ENCODE peak calls at places on chromosomes 12 and 14, in five cellular contexts. K is tibial nerve, R is IMR-90, G is heart left ventricle, O is right lobe of liver. Q is an unnamed sample. For H3K27me3, the result is how much of the 10 kb centered on the place peaks cover.

GRCh38 chr14:99531221-99532096 is 50.2 kb downstream of the CCNK start:
- DNase-seq in K (no peak), G (no peak), R (peak), O (no peak), Q (no peak)

GRCh38 chr12:87157791-87158190 is 871.4 kb downstream of the C12orf50 start:
- DNase-seq in K (no peak), O (no peak), R (peak), G (no peak), Q (no peak)

GRCh38 chr12:39375206-39375808 is 67.6 kb downstream of the KIF21A start:
- DNase-seq in R (no peak), O (no peak), G (no peak), K (no peak), Q (no peak)

GRCh38 chr14:34498684-34499412 is 36.8 kb upstream of the SPTSSA start:
- DNase-seq in K (no peak), O (no peak), G (no peak), R (peak), Q (no peak)

GRCh38 chr12:32765906-32766305 is 10.2 kb upstream of the YARS2 start:
- DNase-seq in O (no peak), K (peak), G (no peak), R (no peak), Q (no peak)

GRCh38 chr14:24249230-24250021 is 7.0 kb upstream of the TINF2 start:
- DNase-seq in K (no peak), O (no peak), G (no peak), R (no peak), Q (peak)

GRCh38 chr12:129351481-129351880 is 498.2 kb downstream of the GLT1D1 start:
- DNase-seq in R (no peak), G (no peak), K (no peak), O (no peak), Q (no peak)

GRCh38 chr14:106530031-106530422 is 1003.6 kb downstream of the TMEM121 start:
- DNase-seq in R (no peak), K (no peak), G (no peak), O (no peak), Q (no peak)

GRCh38 chr12:127306604-127307215 is 960.3 kb upstream of the TMEM132C start:
- DNase-seq in R (no peak), O (no peak), K (no peak), G (no peak), Q (no peak)

GRCh38 chr12:129885287-129885686 is 18.5 kb downstream of the TMEM132D start:
- DNase-seq in O (no peak), K (no peak), R (no peak), G (no peak), Q (no peak)

GRCh38 chr12:49824886-49825285 is 3.3 kb downstream of the NCKAP5L start:
- DNase-seq in K (no peak), O (no peak), R (peak), G (no peak), Q (peak)

GRCh38 chr14:32702571-32702970 is 236.1 kb upstream of the NPAS3 start:
- DNase-seq in K (peak), O (no peak), G (peak), R (no peak), Q (no peak)

GRCh38 chr14:87810711-87811110 is 182.3 kb downstream of the GALC start:
- DNase-seq in R (no peak), G (no peak), O (no peak), K (no peak), Q (no peak)

GRCh38 chr14:92651793-92652382 is 96.5 kb downstream of the LGMN start:
- DNase-seq in G (peak), R (no peak), K (peak), O (peak), Q (peak)

GRCh38 chr14:33642641-33643342 is 308.1 kb downstream of the EGLN3 start:
- DNase-seq in R (no peak), G (no peak), K (no peak), O (no peak), Q (no peak)

GRCh38 chr14:101228949-101229541 is 325.5 kb upstream of the RTL1 start:
- DNase-seq in G (no peak), O (peak), K (no peak), R (no peak), Q (no peak)

GRCh38 chr12:25811656-25812126 is 146.8 kb upstream of the RASSF8 start:
- DNase-seq in O (no peak), G (no peak), K (no peak), R (peak), Q (no peak)

GRCh38 chr14:97179573-97179972 is 382.4 kb downstream of the VRK1 start:
- DNase-seq in G (no peak), R (no peak), K (no peak), O (no peak), Q (no peak)

GRCh38 chr12:107385518-107385917 is 292.2 kb upstream of the CRY1 start:
- DNase-seq in G (no peak), K (no peak), O (no peak), R (no peak), Q (no peak)

GRCh38 chr14:36807727-36808126 is 146.1 kb downstream of the PAX9 start:
- DNase-seq in G (no peak), K (no peak), O (no peak), R (no peak), Q (no peak)

GRCh38 chr12:116529048-116529447 is 30.1 kb upstream of the MAP1LC3B2 start:
- DNase-seq in R (peak), O (no peak), G (no peak), K (no peak), Q (no peak)

GRCh38 chr12:111447571-111448265 is 42.0 kb downstream of the SH2B3 start:
- DNase-seq in O (peak), G (no peak), R (no peak), K (no peak), Q (no peak)

GRCh38 chr14:75514673-75515630 is 7.3 kb upstream of the BATF start:
- DNase-seq in K (no peak), R (peak), O (no peak), G (no peak), Q (peak)

GRCh38 chr12:3333583-3333982 is 157.4 kb upstream of the PRMT8 start:
- DNase-seq in R (no peak), O (no peak), G (peak), K (no peak), Q (no peak)

GRCh38 chr14:96097752-96098151 is 58.6 kb downstream of the C14orf132 start:
- DNase-seq in G (no peak), O (peak), R (no peak), K (no peak), Q (no peak)

GRCh38 chr12:93664573-93665138 is 12.5 kb upstream of the CRADD start:
- DNase-seq in R (peak), O (no peak), K (no peak), G (no peak), Q (no peak)

DNA sequence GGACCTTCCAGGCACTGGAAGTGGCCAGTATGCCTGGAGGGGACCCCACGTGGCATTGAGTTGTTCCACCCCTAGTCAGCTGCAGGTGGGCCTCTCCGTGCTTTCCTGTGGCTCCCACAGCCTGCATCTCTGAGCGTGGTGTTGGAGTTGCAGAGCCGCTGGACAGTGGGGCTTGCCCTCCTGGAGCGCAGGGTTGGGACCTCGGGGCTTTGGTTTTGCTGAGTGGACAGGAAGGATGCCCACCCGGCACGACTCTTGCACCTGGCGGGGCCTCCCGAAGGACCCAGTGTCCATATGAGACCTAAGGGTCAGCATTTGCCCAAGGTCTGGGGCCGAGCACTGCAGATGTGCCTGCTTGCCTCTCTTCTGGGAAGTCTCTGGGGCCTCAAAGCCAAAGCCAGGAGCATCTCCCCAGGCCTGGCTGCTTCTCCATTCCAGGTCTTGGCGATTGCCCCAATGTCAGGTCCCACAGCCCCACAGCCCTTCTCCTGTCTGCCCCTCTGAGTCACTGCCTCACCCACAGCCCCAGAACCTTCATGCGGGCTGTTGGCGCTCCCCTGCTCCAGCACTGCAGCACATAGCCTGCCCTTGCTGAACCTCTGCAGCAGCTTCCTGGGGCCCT is 1.5 kb downstream of the PACS2 start:
- DNase-seq in K (no peak), O (no peak), G (no peak), R (no peak), Q (no peak)
- H3K4me3 ChIP-seq in K (peak), O (peak), G (peak), R (peak), Q (peak)

GRCh38 chr12:124386059-124386458 is 91.2 kb downstream of the RFLNA start:
- DNase-seq in O (no peak), G (peak), K (no peak), R (no peak), Q (no peak)
- TF ChIP-seq POLR2A in O (no peak), G (no peak), K (no peak), R (no peak), Q (no peak)

GRCh38 chr14:38212996-38213395 is 5.3 kb downstream of the SSTR1 start:
- DNase-seq in K (no peak), G (no peak), O (no peak), R (no peak), Q (no peak)
- H3K27me3 ChIP-seq in K (under half), G (under half), O (under half), R (under half), Q (under half)

DNA sequence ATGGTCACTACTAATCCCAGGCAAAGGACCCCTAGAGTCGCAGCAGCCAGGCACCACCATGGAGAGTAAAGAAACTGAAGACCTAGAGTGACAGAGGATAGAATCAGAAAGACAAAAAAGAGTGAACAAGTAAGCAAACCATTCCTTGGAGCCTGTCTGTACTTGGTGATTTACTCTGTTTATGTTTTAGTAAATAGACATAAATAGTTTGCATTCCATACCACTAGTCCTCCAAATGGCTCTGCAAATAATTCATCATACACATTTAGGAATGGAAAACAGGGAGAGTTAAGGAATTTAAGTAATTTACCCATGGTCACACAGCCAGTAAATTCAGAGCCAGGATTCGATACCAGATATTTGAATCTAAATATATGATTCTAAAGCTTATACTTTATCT is 2.8 kb downstream of the OLR1 start:
- DNase-seq in O (no peak), K (no peak), G (no peak), R (peak), Q (no peak)
- H3K4me3 ChIP-seq in O (no peak), K (no peak), G (no peak), R (no peak), Q (no peak)

GRCh38 chr12:52942056-52942913 is 6.6 kb upstream of the KRT18 start:
- DNase-seq in O (no peak), K (no peak), G (no peak), R (peak), Q (no peak)
- TF ChIP-seq POLR2A in O (no peak), K (no peak), G (no peak), R (no peak), Q (no peak)

DNA sequence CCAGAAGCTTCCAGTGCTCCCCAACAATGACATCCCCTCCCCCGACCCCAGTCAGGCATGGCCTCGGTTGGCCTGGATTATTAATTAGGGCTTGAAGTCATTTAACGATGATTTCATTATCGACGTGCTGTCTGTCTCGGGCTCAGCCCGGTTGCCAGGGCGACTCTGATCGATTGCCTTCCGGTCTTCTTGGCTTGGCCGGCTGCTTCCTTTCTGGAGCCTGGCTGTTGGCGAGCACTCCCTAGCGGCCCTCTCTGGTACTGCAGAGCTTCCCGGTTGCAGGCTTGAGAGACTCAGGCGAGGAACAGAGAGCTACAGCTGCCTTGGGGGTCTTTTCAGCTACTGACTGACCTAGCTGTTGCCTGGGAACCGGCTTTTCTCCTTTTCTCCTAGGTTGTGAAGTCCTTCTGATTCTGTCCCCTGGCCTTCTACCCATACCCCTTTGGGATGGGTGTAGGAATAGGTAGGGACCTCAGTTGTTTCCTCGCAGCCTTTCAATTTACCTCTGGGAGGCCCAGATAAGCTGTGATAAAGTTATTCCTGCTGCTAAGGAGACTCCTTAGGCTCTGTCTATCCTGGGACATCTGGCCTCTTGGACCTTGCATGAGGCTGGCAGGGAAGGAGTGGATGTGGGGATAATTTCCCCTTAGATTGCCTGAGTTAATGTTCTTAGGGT is 5.5 kb upstream of the CISTR start:
- DNase-seq in R (peak), K (peak), G (peak), O (peak), Q (no peak)
- H3K27me3 ChIP-seq in R (half or more), K (under half), G (under half), O (under half), Q (under half)

DNA sequence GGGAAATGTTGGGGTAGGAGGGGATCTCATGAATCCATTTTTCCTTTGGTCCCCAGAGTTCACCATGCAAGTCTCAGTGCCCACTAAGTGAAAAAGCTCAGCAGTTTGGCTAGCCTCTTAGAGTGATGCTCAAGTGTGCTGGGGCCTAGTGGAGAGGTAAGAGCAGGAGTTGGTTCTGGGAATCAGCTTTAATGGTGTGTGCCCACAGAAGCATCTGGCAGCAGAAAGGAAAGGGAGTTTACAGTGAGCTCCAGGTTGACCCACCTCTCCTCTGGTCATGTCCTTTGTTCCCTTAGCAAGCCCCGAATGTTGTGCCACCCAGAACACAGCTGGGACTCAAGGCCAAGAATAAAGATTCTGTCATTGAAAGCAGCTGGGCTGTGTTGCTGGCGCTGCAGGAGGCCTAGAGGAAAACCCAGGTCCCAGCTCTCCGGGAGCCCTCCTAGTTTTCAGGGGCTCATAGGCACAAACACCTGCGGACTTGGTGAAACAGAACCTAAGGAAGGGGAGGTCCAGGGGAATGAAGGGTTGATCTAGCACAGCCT is 320.8 kb downstream of the ZFP36L1 start:
- DNase-seq in O (no peak), G (no peak), K (no peak), R (no peak), Q (no peak)
- H3K4me3 ChIP-seq in O (no peak), G (no peak), K (no peak), R (no peak), Q (no peak)

DNA sequence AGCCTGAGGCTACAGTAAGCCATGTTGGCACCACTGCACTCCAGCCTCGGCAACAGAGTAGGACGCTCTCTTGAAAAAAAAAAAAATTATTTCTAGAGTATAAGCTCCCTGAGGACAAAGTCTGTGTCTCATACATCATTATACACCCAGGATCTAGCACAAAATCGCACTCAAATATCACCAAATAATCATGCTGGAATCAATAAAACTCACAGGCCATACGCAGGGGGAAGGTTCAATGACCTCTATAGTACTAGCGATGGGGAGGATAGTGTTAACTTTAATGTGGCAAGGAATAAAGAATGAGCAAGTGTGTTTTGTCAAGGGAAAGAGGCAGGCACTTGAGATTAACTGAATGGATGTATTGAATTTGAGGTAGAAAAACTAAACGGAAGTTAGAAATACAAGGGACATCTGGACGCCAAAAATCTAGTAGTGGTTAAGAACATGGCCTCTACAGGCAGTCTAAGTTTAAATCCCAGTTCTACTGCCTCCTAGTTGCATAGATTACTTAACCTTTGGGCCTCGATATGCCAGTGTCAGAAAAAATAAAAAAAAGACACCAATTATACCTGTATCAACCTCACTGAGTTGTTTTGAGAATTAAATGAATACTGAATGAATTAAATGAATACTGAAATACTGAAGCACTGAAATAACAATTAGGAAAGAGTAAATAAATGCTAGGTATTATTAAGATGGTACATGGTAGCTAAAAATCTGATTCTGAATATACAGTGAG is 4.4 kb upstream of the AP4S1 start:
- DNase-seq in K (no peak), O (no peak), R (no peak), G (no peak), Q (no peak)
- TF ChIP-seq POLR2A in K (no peak), O (no peak), R (no peak), G (no peak), Q (no peak)

Q was measured in upper lobe of left lung.